ENCODE peak calls at places on chromosomes 16 and 17, in ten cellular contexts. One of them, this sample, is unnamed.

GRCh38 chr17:69047368-69048263 is 13.1 kb downstream of the ABCA9 start:
- DNase-seq in NAMALWA: no peak
- DNase-seq in A549: no peak
- DNase-seq in fibroblast of the aortic adventitia: peak
- DNase-seq in left ventricle myocardium inferior: peak
- DNase-seq in T-helper 9 cell: no peak
- DNase-seq in NCI-H2081 treated with DMSO at 0.1 percent for 48 hours: no peak
- DNase-seq in COR-L47: no peak
- DNase-seq in Ammon's horn: peak
- DNase-seq in NCI-H446: no peak
- DNase-seq in this sample: no peak

GRCh38 chr17:17789410-17789809 is 47.4 kb downstream of the SREBF1 start:
- DNase-seq in Ammon's horn: no peak
- DNase-seq in left ventricle myocardium inferior: no peak
- DNase-seq in NCI-H2081 treated with DMSO at 0.1 percent for 48 hours: no peak
- DNase-seq in COR-L47: no peak
- DNase-seq in NAMALWA: no peak
- DNase-seq in fibroblast of the aortic adventitia: no peak
- DNase-seq in T-helper 9 cell: no peak
- DNase-seq in NCI-H446: no peak
- DNase-seq in A549: no peak
- DNase-seq in this sample: no peak

GRCh38 chr16:9135797-9136196 is 44.4 kb downstream of the HAPSTR1 start:
- DNase-seq in T-helper 9 cell: no peak
- DNase-seq in NCI-H446: no peak
- DNase-seq in NCI-H2081 treated with DMSO at 0.1 percent for 48 hours: no peak
- DNase-seq in NAMALWA: peak
- DNase-seq in fibroblast of the aortic adventitia: no peak
- DNase-seq in Ammon's horn: no peak
- DNase-seq in left ventricle myocardium inferior: no peak
- DNase-seq in COR-L47: no peak
- DNase-seq in A549: no peak
- DNase-seq in this sample: peak

GRCh38 chr17:57109393-57110151 is 24.5 kb downstream of the AKAP1 start:
- DNase-seq in T-helper 9 cell: no peak
- DNase-seq in A549: no peak
- DNase-seq in Ammon's horn: no peak
- DNase-seq in NAMALWA: no peak
- DNase-seq in NCI-H2081 treated with DMSO at 0.1 percent for 48 hours: no peak
- DNase-seq in NCI-H446: peak
- DNase-seq in COR-L47: no peak
- DNase-seq in fibroblast of the aortic adventitia: no peak
- DNase-seq in left ventricle myocardium inferior: peak
- DNase-seq in this sample: no peak

GRCh38 chr16:46918905-46919792 is 35.0 kb downstream of the GPT2 start:
- DNase-seq in A549: no peak
- DNase-seq in left ventricle myocardium inferior: no peak
- DNase-seq in NCI-H2081 treated with DMSO at 0.1 percent for 48 hours: no peak
- DNase-seq in NCI-H446: no peak
- DNase-seq in NAMALWA: peak
- DNase-seq in fibroblast of the aortic adventitia: no peak
- DNase-seq in COR-L47: no peak
- DNase-seq in Ammon's horn: no peak
- DNase-seq in T-helper 9 cell: no peak
- DNase-seq in this sample: no peak

GRCh38 chr17:28258347-28258887 is 60.6 kb upstream of the TMEM97 start:
- DNase-seq in Ammon's horn: no peak
- DNase-seq in NCI-H2081 treated with DMSO at 0.1 percent for 48 hours: no peak
- DNase-seq in T-helper 9 cell: no peak
- DNase-seq in fibroblast of the aortic adventitia: no peak
- DNase-seq in left ventricle myocardium inferior: no peak
- DNase-seq in NAMALWA: no peak
- DNase-seq in A549: no peak
- DNase-seq in NCI-H446: no peak
- DNase-seq in COR-L47: no peak
- DNase-seq in this sample: no peak

GRCh38 chr16:66924527-66925321 is 611 bp downstream of the RRAD start:
- DNase-seq in fibroblast of the aortic adventitia: no peak
- DNase-seq in Ammon's horn: no peak
- DNase-seq in NCI-H446: no peak
- DNase-seq in NCI-H2081 treated with DMSO at 0.1 percent for 48 hours: no peak
- DNase-seq in left ventricle myocardium inferior: peak
- DNase-seq in A549: peak
- DNase-seq in COR-L47: no peak
- DNase-seq in T-helper 9 cell: peak
- DNase-seq in NAMALWA: no peak
- DNase-seq in this sample: peak

GRCh38 chr17:73759324-73760185 is 115.3 kb upstream of the SDK2 start:
- DNase-seq in fibroblast of the aortic adventitia: no peak
- DNase-seq in NCI-H2081 treated with DMSO at 0.1 percent for 48 hours: no peak
- DNase-seq in A549: no peak
- DNase-seq in left ventricle myocardium inferior: no peak
- DNase-seq in Ammon's horn: no peak
- DNase-seq in NAMALWA: no peak
- DNase-seq in T-helper 9 cell: no peak
- DNase-seq in NCI-H446: no peak
- DNase-seq in COR-L47: no peak
- DNase-seq in this sample: no peak

GRCh38 chr16:29701214-29701555 is 22.2 kb downstream of the QPRT start:
- DNase-seq in left ventricle myocardium inferior: no peak
- DNase-seq in T-helper 9 cell: no peak
- DNase-seq in Ammon's horn: no peak
- DNase-seq in NCI-H446: no peak
- DNase-seq in NCI-H2081 treated with DMSO at 0.1 percent for 48 hours: no peak
- DNase-seq in NAMALWA: no peak
- DNase-seq in A549: no peak
- DNase-seq in COR-L47: no peak
- DNase-seq in fibroblast of the aortic adventitia: no peak
- DNase-seq in this sample: no peak

GRCh38 chr16:80992676-80993292 is 13.9 kb downstream of the CMC2 start:
- DNase-seq in Ammon's horn: no peak
- DNase-seq in NAMALWA: no peak
- DNase-seq in fibroblast of the aortic adventitia: no peak
- DNase-seq in left ventricle myocardium inferior: no peak
- DNase-seq in NCI-H446: no peak
- DNase-seq in A549: no peak
- DNase-seq in COR-L47: no peak
- DNase-seq in T-helper 9 cell: no peak
- DNase-seq in NCI-H2081 treated with DMSO at 0.1 percent for 48 hours: no peak
- DNase-seq in this sample: no peak

GRCh38 chr17:59764292-59764741 is 56.9 kb downstream of the VMP1 start:
- DNase-seq in T-helper 9 cell: no peak
- DNase-seq in NAMALWA: no peak
- DNase-seq in NCI-H446: no peak
- DNase-seq in NCI-H2081 treated with DMSO at 0.1 percent for 48 hours: no peak
- DNase-seq in left ventricle myocardium inferior: no peak
- DNase-seq in fibroblast of the aortic adventitia: no peak
- DNase-seq in A549: no peak
- DNase-seq in Ammon's horn: no peak
- DNase-seq in COR-L47: no peak
- DNase-seq in this sample: no peak

GRCh38 chr17:39486242-39486641 is 25.0 kb downstream of the CDK12 start:
- DNase-seq in left ventricle myocardium inferior: no peak
- DNase-seq in NCI-H2081 treated with DMSO at 0.1 percent for 48 hours: no peak
- DNase-seq in A549: no peak
- DNase-seq in fibroblast of the aortic adventitia: peak
- DNase-seq in NCI-H446: no peak
- DNase-seq in Ammon's horn: no peak
- DNase-seq in T-helper 9 cell: no peak
- DNase-seq in NAMALWA: no peak
- DNase-seq in COR-L47: no peak
- DNase-seq in this sample: no peak

GRCh38 chr16:87374313-87374712 is 9.3 kb downstream of the FBXO31 start:
- DNase-seq in fibroblast of the aortic adventitia: no peak
- DNase-seq in A549: no peak
- DNase-seq in T-helper 9 cell: no peak
- DNase-seq in NCI-H446: no peak
- DNase-seq in NCI-H2081 treated with DMSO at 0.1 percent for 48 hours: no peak
- DNase-seq in COR-L47: no peak
- DNase-seq in Ammon's horn: no peak
- DNase-seq in NAMALWA: no peak
- DNase-seq in left ventricle myocardium inferior: no peak
- DNase-seq in this sample: no peak

GRCh38 chr17:45384047-45384799 is 48.4 kb downstream of the ARHGAP27 start:
- DNase-seq in Ammon's horn: no peak
- DNase-seq in T-helper 9 cell: no peak
- DNase-seq in COR-L47: no peak
- DNase-seq in NCI-H446: no peak
- DNase-seq in fibroblast of the aortic adventitia: no peak
- DNase-seq in A549: no peak
- DNase-seq in NAMALWA: no peak
- DNase-seq in left ventricle myocardium inferior: no peak
- DNase-seq in NCI-H2081 treated with DMSO at 0.1 percent for 48 hours: no peak
- DNase-seq in this sample: no peak

GRCh38 chr17:76090517-76091135 is 11.6 kb downstream of the ZACN start:
- DNase-seq in NCI-H446: no peak
- DNase-seq in NAMALWA: no peak
- DNase-seq in Ammon's horn: no peak
- DNase-seq in NCI-H2081 treated with DMSO at 0.1 percent for 48 hours: no peak
- DNase-seq in T-helper 9 cell: no peak
- DNase-seq in COR-L47: no peak
- DNase-seq in A549: no peak
- DNase-seq in left ventricle myocardium inferior: no peak
- DNase-seq in fibroblast of the aortic adventitia: no peak
- DNase-seq in this sample: no peak

GRCh38 chr16:17176199-17176598 is 294.6 kb downstream of the XYLT1 start:
- DNase-seq in NCI-H2081 treated with DMSO at 0.1 percent for 48 hours: no peak
- DNase-seq in A549: no peak
- DNase-seq in left ventricle myocardium inferior: no peak
- DNase-seq in NAMALWA: no peak
- DNase-seq in Ammon's horn: no peak
- DNase-seq in fibroblast of the aortic adventitia: no peak
- DNase-seq in COR-L47: no peak
- DNase-seq in T-helper 9 cell: no peak
- DNase-seq in NCI-H446: no peak
- DNase-seq in this sample: no peak

GRCh38 chr16:86045601-86045971 is 146.6 kb downstream of the IRF8 start:
- DNase-seq in NCI-H2081 treated with DMSO at 0.1 percent for 48 hours: no peak
- DNase-seq in fibroblast of the aortic adventitia: no peak
- DNase-seq in left ventricle myocardium inferior: no peak
- DNase-seq in NCI-H446: no peak
- DNase-seq in COR-L47: no peak
- DNase-seq in T-helper 9 cell: no peak
- DNase-seq in Ammon's horn: no peak
- DNase-seq in A549: no peak
- DNase-seq in NAMALWA: no peak
- DNase-seq in this sample: no peak

GRCh38 chr16:69286941-69287713 is 24.0 kb upstream of the VPS4A start:
- DNase-seq in Ammon's horn: peak
- DNase-seq in fibroblast of the aortic adventitia: peak
- DNase-seq in COR-L47: peak
- DNase-seq in NAMALWA: peak
- DNase-seq in NCI-H446: peak
- DNase-seq in left ventricle myocardium inferior: peak
- DNase-seq in A549: peak
- DNase-seq in T-helper 9 cell: peak
- DNase-seq in NCI-H2081 treated with DMSO at 0.1 percent for 48 hours: no peak
- DNase-seq in this sample: peak

GRCh38 chr17:73430848-73431247 is 119.0 kb upstream of the CDC42EP4 start:
- DNase-seq in NAMALWA: peak
- DNase-seq in left ventricle myocardium inferior: no peak
- DNase-seq in NCI-H446: peak
- DNase-seq in COR-L47: peak
- DNase-seq in Ammon's horn: no peak
- DNase-seq in A549: no peak
- DNase-seq in NCI-H2081 treated with DMSO at 0.1 percent for 48 hours: peak
- DNase-seq in fibroblast of the aortic adventitia: peak
- DNase-seq in T-helper 9 cell: no peak
- DNase-seq in this sample: peak

GRCh38 chr17:77679589-77679988 is 278.9 kb upstream of the TNRC6C start:
- DNase-seq in A549: no peak
- DNase-seq in left ventricle myocardium inferior: no peak
- DNase-seq in NCI-H446: no peak
- DNase-seq in NAMALWA: no peak
- DNase-seq in NCI-H2081 treated with DMSO at 0.1 percent for 48 hours: no peak
- DNase-seq in Ammon's horn: no peak
- DNase-seq in T-helper 9 cell: no peak
- DNase-seq in fibroblast of the aortic adventitia: no peak
- DNase-seq in COR-L47: no peak
- DNase-seq in this sample: no peak

GRCh38 chr17:63311416-63311937 is 134.6 kb downstream of the CYB561 start:
- DNase-seq in COR-L47: no peak
- DNase-seq in T-helper 9 cell: no peak
- DNase-seq in fibroblast of the aortic adventitia: no peak
- DNase-seq in Ammon's horn: no peak
- DNase-seq in NCI-H2081 treated with DMSO at 0.1 percent for 48 hours: no peak
- DNase-seq in NAMALWA: no peak
- DNase-seq in A549: no peak
- DNase-seq in NCI-H446: no peak
- DNase-seq in left ventricle myocardium inferior: no peak
- DNase-seq in this sample: no peak

GRCh38 chr16:56312556-56312955 is 112.8 kb downstream of the AMFR start:
- DNase-seq in A549: no peak
- DNase-seq in fibroblast of the aortic adventitia: no peak
- DNase-seq in NAMALWA: no peak
- DNase-seq in COR-L47: no peak
- DNase-seq in NCI-H446: no peak
- DNase-seq in NCI-H2081 treated with DMSO at 0.1 percent for 48 hours: no peak
- DNase-seq in Ammon's horn: no peak
- DNase-seq in T-helper 9 cell: no peak
- DNase-seq in left ventricle myocardium inferior: no peak
- DNase-seq in this sample: no peak

GRCh38 chr16:28946681-28947080 is 4.1 kb upstream of the NFATC2IP start:
- DNase-seq in NCI-H446: no peak
- DNase-seq in NAMALWA: no peak
- DNase-seq in NCI-H2081 treated with DMSO at 0.1 percent for 48 hours: no peak
- DNase-seq in T-helper 9 cell: no peak
- DNase-seq in A549: no peak
- DNase-seq in fibroblast of the aortic adventitia: no peak
- DNase-seq in Ammon's horn: no peak
- DNase-seq in left ventricle myocardium inferior: no peak
- DNase-seq in COR-L47: no peak
- DNase-seq in this sample: no peak

This sample was measured in MM.1S.